ENCODE peak calls at places on chromosomes 2 and 18, in six cellular contexts. R is HCT116, Q is GM12878, U is HepG2, K is H1, S is K562. H is an unnamed sample.

GRCh38 chr18:74604774-74605173 is 7.1 kb downstream of the ZNF407 start:
- DNase-seq in R (no peak), S (no peak), U (no peak), Q (no peak), K (no peak), H (no peak)

GRCh38 chr2:46770622-46771021 is 145.0 kb downstream of the MCFD2 start:
- DNase-seq in S (no peak), K (no peak), Q (no peak), U (peak), R (no peak), H (no peak)

GRCh38 chr2:206217743-206218520 is 56.5 kb upstream of the ZDBF2 start:
- DNase-seq in S (no peak), U (no peak), K (no peak), R (no peak), Q (no peak), H (peak)

GRCh38 chr2:56231361-56231760 is 47.6 kb downstream of the CCDC85A start:
- DNase-seq in Q (no peak), R (no peak), K (no peak), U (no peak), S (no peak), H (no peak)

GRCh38 chr18:77191241-77191751 is 58.4 kb upstream of the GALR1 start:
- DNase-seq in Q (no peak), K (no peak), R (no peak), S (no peak), U (no peak), H (no peak)

GRCh38 chr18:4412286-4412685 is 42.8 kb downstream of the DLGAP1 start:
- DNase-seq in Q (no peak), U (no peak), R (no peak), K (no peak), S (no peak), H (no peak)

GRCh38 chr2:45433363-45433762 is 177.7 kb downstream of the SRBD1 start:
- DNase-seq in R (no peak), U (no peak), Q (no peak), S (no peak), K (no peak), H (no peak)

GRCh38 chr2:100207411-100207885 is 65.1 kb upstream of the AFF3 start:
- DNase-seq in R (no peak), Q (no peak), U (no peak), S (no peak), K (no peak), H (peak)

GRCh38 chr2:200171761-200172482 is 134.6 kb upstream of the SPATS2L start:
- DNase-seq in R (no peak), Q (no peak), K (no peak), U (no peak), S (peak), H (no peak)

GRCh38 chr2:29112379-29112778 is 2.8 kb upstream of the CLIP4 start:
- DNase-seq in K (no peak), Q (no peak), S (no peak), R (no peak), U (no peak), H (no peak)

GRCh38 chr2:236986524-236987330 is 99.0 kb upstream of the COPS8 start:
- DNase-seq in S (no peak), K (no peak), R (no peak), Q (no peak), U (no peak), H (no peak)

GRCh38 chr2:10772868-10773215 is 39.7 kb downstream of the PDIA6 start:
- DNase-seq in Q (no peak), U (no peak), K (no peak), S (no peak), R (no peak), H (peak)

GRCh38 chr18:9627642-9628041 is 13.3 kb upstream of the PPP4R1 start:
- DNase-seq in K (no peak), U (no peak), S (peak), R (no peak), Q (no peak), H (no peak)

GRCh38 chr2:145546091-145546490 is 1026.2 kb upstream of the ZEB2 start:
- DNase-seq in R (peak), S (peak), U (no peak), K (no peak), Q (no peak), H (no peak)

GRCh38 chr18:65725421-65726050 is 25.3 kb upstream of the CDH7 start:
- DNase-seq in S (peak), Q (no peak), R (no peak), K (peak), U (peak), H (peak)

GRCh38 chr2:111667542-111668273 is 216.3 kb downstream of the ANAPC1 start:
- DNase-seq in Q (no peak), K (no peak), U (peak), R (no peak), S (peak), H (no peak)

GRCh38 chr18:934518-935123 is 29.9 kb downstream of the ADCYAP1 start:
- DNase-seq in S (no peak), Q (no peak), U (no peak), K (no peak), R (no peak), H (no peak)

GRCh38 chr2:224401641-224402342 is at the start of gene FAM124B:
- DNase-seq in R (no peak), S (peak), Q (no peak), U (no peak), K (no peak), H (no peak)

GRCh38 chr2:49972699-49973098 is 818.4 kb upstream of the FSHR start:
- DNase-seq in U (no peak), Q (no peak), K (peak), R (no peak), S (no peak), H (peak)

GRCh38 chr2:97355887-97356286 is 233.8 kb downstream of the ANKRD36B start:
- DNase-seq in Q (no peak), K (no peak), S (no peak), U (no peak), R (no peak), H (peak)

GRCh38 chr2:41877114-41877513 is 170.7 kb upstream of the PKDCC start:
- DNase-seq in S (no peak), K (no peak), Q (no peak), R (no peak), U (no peak), H (no peak)

GRCh38 chr2:55610954-55611743 is 6.3 kb downstream of the PPP4R3B start:
- DNase-seq in S (no peak), R (no peak), Q (no peak), U (no peak), K (no peak), H (no peak)

GRCh38 chr2:210667726-210668125 is 111.3 kb downstream of the CPS1 start:
- DNase-seq in U (no peak), K (no peak), R (no peak), S (no peak), Q (no peak), H (no peak)

GRCh38 chr18:79458131-79458838 is 62.6 kb downstream of the NFATC1 start:
- DNase-seq in U (peak), R (peak), Q (no peak), S (no peak), K (no peak), H (no peak)

GRCh38 chr18:12253517-12254136 is 534 bp upstream of the CIDEA start:
- DNase-seq in U (no peak), R (no peak), K (no peak), S (no peak), Q (no peak), H (no peak)

GRCh38 chr2:223283329-223283728 is 231.3 kb downstream of the KCNE4 start:
- DNase-seq in S (no peak), R (no peak), K (no peak), Q (no peak), U (no peak), H (no peak)

GRCh38 chr2:239168575-239168974 is 232.2 kb downstream of the HDAC4 start:
- DNase-seq in U (no peak), S (no peak), R (no peak), K (no peak), Q (no peak), H (no peak)

GRCh38 chr2:29281585-29281984 is 166.4 kb downstream of the CLIP4 start:
- DNase-seq in K (no peak), R (no peak), U (no peak), Q (no peak), S (no peak), H (peak)

GRCh38 chr2:108927936-108928659 is 60.9 kb downstream of the EDAR start:
- DNase-seq in Q (no peak), U (peak), S (peak), R (peak), K (no peak), H (peak)

GRCh38 chr2:31703253-31703652 is 122.5 kb upstream of the SRD5A2 start:
- DNase-seq in K (no peak), S (no peak), R (no peak), Q (no peak), U (no peak), H (no peak)

GRCh38 chr2:241788572-241788971 is 11.9 kb downstream of the GAL3ST2 start:
- DNase-seq in Q (peak), K (no peak), U (no peak), S (no peak), R (peak), H (no peak)

GRCh38 chr2:74414913-74415761 is 6.3 kb downstream of the C2orf81 start:
- DNase-seq in R (no peak), U (no peak), S (no peak), Q (no peak), K (no peak), H (peak)

GRCh38 chr2:74817333-74817732 is 16.6 kb upstream of the HK2 start:
- DNase-seq in S (no peak), Q (no peak), R (no peak), U (no peak), K (no peak), H (no peak)

GRCh38 chr2:43897492-43897891 is 58.7 kb downstream of the ABCG8 start:
- DNase-seq in U (no peak), S (no peak), Q (no peak), R (no peak), K (no peak), H (no peak)

GRCh38 chr2:9152975-9153402 is 53.6 kb upstream of the ASAP2 start:
- DNase-seq in Q (no peak), K (no peak), S (no peak), R (no peak), U (no peak), H (no peak)
- TF ChIP-seq JUND in Q (no peak), K (no peak), S (no peak), R (no peak), U (no peak), H (no peak)

GRCh38 chr2:38261569-38262513 is 115.2 kb downstream of the ATL2 start:
- DNase-seq in R (no peak), K (no peak), S (no peak), Q (peak), U (no peak), H (no peak)
- TF ChIP-seq JUND in R (no peak), K (no peak), S (no peak), Q (no peak), U (no peak), H (no peak)

GRCh38 chr18:46755315-46756171 is 1.3 kb downstream of the ST8SIA5 start:
- DNase-seq in R (no peak), K (no peak), Q (no peak), S (no peak), U (no peak), H (peak)

GRCh38 chr18:46756559-46757201 is at the start of gene ST8SIA5:
- DNase-seq in Q (no peak), R (no peak), S (no peak), K (peak), U (no peak), H (peak)

GRCh38 chr18:46756172-46756558 is 688 bp downstream of the ST8SIA5 start:
- DNase-seq in R (no peak), U (no peak), S (no peak), Q (no peak), K (no peak), H (peak)

GRCh38 chr18:46761054-46761769 is 4.4 kb upstream of the ST8SIA5 start:
- DNase-seq in R (no peak), Q (no peak), U (no peak), S (no peak), K (no peak), H (no peak)

GRCh38 chr18:46759885-46760284 is 3.0 kb upstream of the ST8SIA5 start:
- DNase-seq in R (no peak), U (no peak), S (no peak), K (no peak), Q (no peak), H (no peak)
- TF ChIP-seq JUND in R (no peak), U (no peak), S (no peak), K (no peak), Q (no peak), H (no peak)

GRCh38 chr2:240502059-240502429 is 55.7 kb downstream of the ANKMY1 start:
- DNase-seq in Q (no peak), S (no peak), K (no peak), U (no peak), R (no peak), H (no peak)
- TF ChIP-seq JUND in Q (no peak), S (no peak), K (no peak), U (no peak), R (no peak), H (no peak)

DNA sequence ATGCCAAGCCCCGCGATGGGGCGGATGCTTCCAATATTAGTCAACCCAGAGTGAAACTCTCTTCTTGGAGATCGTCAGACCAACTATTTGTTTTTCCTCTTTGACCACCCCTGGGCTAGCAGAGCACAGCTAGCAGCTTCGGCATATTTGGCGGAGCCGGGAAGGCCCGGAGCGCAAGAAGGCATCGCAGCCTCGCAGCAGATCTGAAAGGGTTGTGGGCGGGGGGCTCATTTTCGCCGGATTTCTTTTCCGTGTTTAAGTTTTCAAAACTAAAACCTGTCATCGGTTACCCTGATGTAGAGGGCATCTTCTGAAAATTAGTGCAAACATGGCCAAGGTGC is 335 bp upstream of the ZNF385B start:
- DNase-seq in U (no peak), Q (no peak), K (no peak), R (no peak), S (no peak), H (no peak)
- TF ChIP-seq JUND in U (no peak), Q (no peak), K (no peak), R (no peak), S (no peak), H (no peak)

H was measured in SK-N-SH.